ENCODE peak calls at places on chromosomes 6 and 20, in five cellular contexts. One of them, this sample, is unnamed.
A peak's percentile ranks its signal among the peaks of the same experiment; 100 is the strongest.

GRCh38 chr6:133701633-133702331 is 187.1 kb upstream of the TCF21 start:
- DNase-seq in K562: peak; percentile 89
- DNase-seq in GM12878: no peak
- DNase-seq in H1: no peak
- DNase-seq in HepG2: no peak
- DNase-seq in this sample: no peak

GRCh38 chr6:38233161-38233791 is 406.5 kb downstream of the BTBD9 start:
- DNase-seq in HepG2: no peak
- DNase-seq in GM12878: no peak
- DNase-seq in H1: no peak
- DNase-seq in K562: no peak
- DNase-seq in this sample: no peak

GRCh38 chr6:145903356-145904102 is 60.6 kb downstream of the SHPRH start:
- DNase-seq in H1: no peak
- DNase-seq in HepG2: peak; percentile 69
- DNase-seq in GM12878: no peak
- DNase-seq in K562: no peak
- DNase-seq in this sample: peak; percentile 10

GRCh38 chr20:50590348-50590664 is 80.1 kb downstream of the PTPN1 start:
- DNase-seq in GM12878: no peak
- DNase-seq in K562: no peak
- DNase-seq in H1: no peak
- DNase-seq in HepG2: no peak
- DNase-seq in this sample: no peak

GRCh38 chr20:35285806-35286076 is 1.2 kb upstream of the EIF6 start:
- DNase-seq in GM12878: no peak
- DNase-seq in HepG2: peak; percentile 64
- DNase-seq in K562: peak; percentile 21
- DNase-seq in H1: no peak
- DNase-seq in this sample: no peak

GRCh38 chr6:109349419-109349987 is 32.8 kb downstream of the CD164 start:
- DNase-seq in GM12878: no peak
- DNase-seq in H1: peak; percentile 28
- DNase-seq in K562: peak; percentile 83
- DNase-seq in HepG2: peak; percentile 23
- DNase-seq in this sample: peak; percentile 6

GRCh38 chr6:13568970-13569369 is 5.4 kb upstream of the SIRT5 start:
- DNase-seq in HepG2: no peak
- DNase-seq in GM12878: no peak
- DNase-seq in H1: no peak
- DNase-seq in K562: no peak
- DNase-seq in this sample: no peak

GRCh38 chr6:112085666-112086065 is 1.6 kb downstream of the TUBE1 start:
- DNase-seq in GM12878: no peak
- DNase-seq in H1: no peak
- DNase-seq in K562: no peak
- DNase-seq in HepG2: no peak
- DNase-seq in this sample: no peak

GRCh38 chr6:125859691-125860210 is 69.0 kb downstream of the NCOA7 start:
- DNase-seq in HepG2: no peak
- DNase-seq in H1: no peak
- DNase-seq in GM12878: no peak
- DNase-seq in K562: no peak
- DNase-seq in this sample: no peak

GRCh38 chr6:143629104-143630080 is 48.4 kb upstream of the PHACTR2 start:
- DNase-seq in K562: no peak
- DNase-seq in GM12878: no peak
- DNase-seq in HepG2: no peak
- DNase-seq in H1: no peak
- DNase-seq in this sample: no peak

GRCh38 chr20:53087034-53087777 is 115.0 kb downstream of the TSHZ2 start:
- DNase-seq in GM12878: no peak
- DNase-seq in H1: no peak
- DNase-seq in K562: no peak
- DNase-seq in HepG2: peak; percentile 46
- DNase-seq in this sample: no peak

GRCh38 chr6:7175463-7175862 is 67.7 kb downstream of the RREB1 start:
- DNase-seq in K562: no peak
- DNase-seq in H1: no peak
- DNase-seq in HepG2: no peak
- DNase-seq in GM12878: no peak
- DNase-seq in this sample: no peak

GRCh38 chr6:143823463-143824006 is 19.6 kb upstream of the LTV1 start:
- DNase-seq in K562: no peak
- DNase-seq in H1: no peak
- DNase-seq in HepG2: no peak
- DNase-seq in GM12878: no peak
- DNase-seq in this sample: no peak

GRCh38 chr6:1347187-1347560 is 35.3 kb downstream of the FOXQ1 start:
- DNase-seq in HepG2: no peak
- DNase-seq in GM12878: no peak
- DNase-seq in H1: no peak
- DNase-seq in K562: no peak
- DNase-seq in this sample: no peak

DNA sequence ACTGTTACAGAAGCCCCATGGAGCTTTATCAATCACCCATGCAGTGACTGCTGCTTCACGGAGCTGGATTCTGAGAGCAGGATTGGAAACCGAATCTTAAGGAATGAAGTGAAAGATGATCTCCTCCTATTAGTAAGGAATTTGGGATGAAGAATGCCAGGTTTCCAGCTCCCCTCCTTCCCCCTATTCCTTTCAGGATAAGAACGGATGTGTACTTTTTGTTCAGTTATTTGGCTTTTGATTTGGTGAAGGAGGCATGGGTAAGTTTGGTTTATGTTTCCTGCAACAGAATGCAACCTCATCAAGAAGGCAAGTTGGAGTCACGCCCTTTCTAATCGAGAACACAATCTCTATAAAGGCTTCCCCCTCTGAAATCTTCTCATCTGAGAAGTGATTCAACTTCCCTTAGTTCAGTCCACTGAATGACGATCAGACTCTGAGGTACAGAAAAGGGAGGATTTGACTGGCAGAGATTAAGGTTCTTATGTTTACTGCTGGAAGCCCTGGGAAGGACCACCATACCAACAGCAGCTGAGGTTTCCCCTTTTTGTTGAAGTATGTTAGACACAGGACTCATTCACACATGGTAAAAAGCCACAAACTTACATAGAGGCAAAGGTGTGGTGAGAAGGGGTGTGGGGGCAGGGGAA is 5.5 kb downstream of the ELMO2 start:
- DNase-seq in GM12878: no peak
- DNase-seq in HepG2: no peak
- DNase-seq in K562: no peak
- DNase-seq in H1: no peak
- DNase-seq in this sample: no peak
- H3K4me1 ChIP-seq in GM12878: peaks cover 50% of the 10 kb centered on the region
- H3K4me1 ChIP-seq in HepG2: peaks cover 50% of the 10 kb centered on the region
- H3K4me1 ChIP-seq in K562: peaks cover 16% of the 10 kb centered on the region
- H3K4me1 ChIP-seq in H1: peaks cover 1% of the 10 kb centered on the region
- H3K4me1 ChIP-seq in this sample: peaks cover 7% of the 10 kb centered on the region

DNA sequence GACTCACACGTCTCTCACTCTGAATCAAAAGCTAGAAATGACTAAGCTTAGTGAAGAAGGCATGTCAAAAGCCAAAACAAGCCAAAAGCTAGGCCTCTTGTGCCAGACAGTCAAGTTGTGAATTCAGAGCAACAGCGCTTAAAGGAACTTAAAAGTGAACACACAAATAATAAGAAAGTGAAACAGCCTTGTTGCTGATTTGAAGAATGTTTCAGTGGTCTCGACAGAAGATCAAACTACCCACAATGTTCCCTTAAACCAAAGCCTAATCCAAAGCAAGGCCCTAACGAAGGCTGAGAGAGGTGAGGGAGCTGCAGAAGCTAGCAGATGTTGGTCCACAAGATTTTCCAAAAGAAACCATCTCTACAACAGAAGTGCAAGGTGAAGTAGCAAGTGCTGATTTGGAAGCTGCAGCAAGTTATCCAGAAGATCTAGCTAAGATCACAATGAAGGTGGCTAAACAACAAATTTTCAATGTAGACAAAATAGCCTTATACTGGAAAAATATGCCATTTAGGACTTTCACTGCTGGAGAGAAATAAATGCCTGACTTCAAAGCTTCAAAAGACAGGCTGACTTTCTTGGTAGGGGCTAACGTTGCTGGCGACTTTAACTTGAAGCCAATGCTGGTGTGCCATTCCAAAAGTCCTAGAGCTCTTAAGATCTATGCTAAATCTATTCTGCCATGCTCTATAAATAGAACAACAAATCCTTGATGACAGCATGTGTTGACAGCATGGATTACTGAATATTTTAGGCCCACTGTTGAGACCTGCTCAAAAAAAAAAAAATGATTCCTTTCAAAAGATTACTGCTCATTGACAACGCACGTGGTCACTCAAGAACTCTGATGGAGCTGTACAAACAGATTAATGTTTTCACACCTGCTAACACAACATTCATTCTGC is 40.3 kb downstream of the SEC63 start:
- DNase-seq in HepG2: no peak
- DNase-seq in H1: no peak
- DNase-seq in GM12878: peak; percentile 48
- DNase-seq in K562: no peak
- DNase-seq in this sample: no peak
- TF ChIP-seq KDM1A in HepG2: no peak
- TF ChIP-seq KDM1A in H1: peak; percentile 12
- TF ChIP-seq KDM1A in GM12878: no peak
- TF ChIP-seq KDM1A in K562: no peak
- TF ChIP-seq KDM1A in this sample: no peak

DNA sequence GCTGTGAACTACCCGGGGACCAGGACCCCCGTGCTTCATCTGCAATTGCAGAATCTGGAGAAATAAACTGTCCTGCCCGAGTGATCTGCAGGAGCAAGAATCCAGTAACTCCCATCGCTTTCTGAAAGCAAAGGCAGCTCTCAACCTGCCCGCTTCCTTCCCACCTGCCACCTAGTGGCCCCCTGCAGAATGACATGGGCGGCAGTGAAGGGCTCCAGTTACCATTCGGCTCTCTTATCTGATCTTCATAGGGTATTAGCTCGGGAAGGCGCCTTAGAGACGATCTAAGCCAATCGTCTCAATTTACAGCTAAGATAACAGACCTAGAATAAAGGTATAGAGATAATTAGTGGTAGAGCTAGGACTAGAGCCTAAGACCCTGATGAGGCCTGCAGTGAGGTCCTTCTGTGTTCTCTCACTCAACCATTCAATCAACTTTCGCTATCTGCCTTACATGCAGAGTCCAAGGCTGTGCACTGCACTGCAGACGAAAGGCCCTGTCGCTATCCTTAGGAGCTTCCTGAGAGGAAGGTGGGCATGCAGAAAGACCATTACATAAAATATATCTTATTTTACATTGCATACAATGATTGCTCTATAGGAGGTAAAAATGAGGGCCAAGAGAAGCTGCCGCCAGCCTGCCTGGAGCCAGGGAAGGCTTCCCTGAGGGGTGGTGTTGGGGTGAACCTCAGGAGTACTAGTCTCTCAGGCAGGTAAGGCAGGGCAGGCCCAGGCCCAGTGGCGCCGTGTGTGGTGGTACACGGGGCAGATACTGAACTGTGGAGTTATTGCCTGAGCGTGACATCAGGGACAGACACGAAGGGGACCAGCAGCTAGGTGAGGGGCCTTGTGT is 7.1 kb upstream of the PSMG4 start:
- DNase-seq in K562: peak; percentile 96
- DNase-seq in H1: peak; percentile 95
- DNase-seq in GM12878: peak; percentile 30
- DNase-seq in HepG2: peak; percentile 77
- DNase-seq in this sample: peak; percentile 75
- TF ChIP-seq MAX in K562: no peak
- TF ChIP-seq MAX in H1: peak; percentile 30
- TF ChIP-seq MAX in GM12878: no peak
- TF ChIP-seq MAX in HepG2: no peak
- TF ChIP-seq MAX in this sample: no peak

GRCh38 chr20:61698598-61698960 is 367.1 kb downstream of the TAF4 start:
- DNase-seq in HepG2: no peak
- DNase-seq in H1: no peak
- DNase-seq in GM12878: no peak
- DNase-seq in K562: no peak
- DNase-seq in this sample: no peak

GRCh38 chr20:61701401-61701800 is 364.3 kb downstream of the TAF4 start:
- DNase-seq in H1: no peak
- DNase-seq in HepG2: no peak
- DNase-seq in GM12878: no peak
- DNase-seq in K562: no peak
- DNase-seq in this sample: no peak

GRCh38 chr20:61697666-61698597 is 367.7 kb downstream of the TAF4 start:
- DNase-seq in H1: no peak
- DNase-seq in K562: no peak
- DNase-seq in GM12878: no peak
- DNase-seq in HepG2: no peak
- DNase-seq in this sample: no peak

GRCh38 chr20:61700595-61701140 is 365.0 kb downstream of the TAF4 start:
- DNase-seq in HepG2: no peak
- DNase-seq in K562: no peak
- DNase-seq in GM12878: no peak
- DNase-seq in H1: no peak
- DNase-seq in this sample: no peak

DNA sequence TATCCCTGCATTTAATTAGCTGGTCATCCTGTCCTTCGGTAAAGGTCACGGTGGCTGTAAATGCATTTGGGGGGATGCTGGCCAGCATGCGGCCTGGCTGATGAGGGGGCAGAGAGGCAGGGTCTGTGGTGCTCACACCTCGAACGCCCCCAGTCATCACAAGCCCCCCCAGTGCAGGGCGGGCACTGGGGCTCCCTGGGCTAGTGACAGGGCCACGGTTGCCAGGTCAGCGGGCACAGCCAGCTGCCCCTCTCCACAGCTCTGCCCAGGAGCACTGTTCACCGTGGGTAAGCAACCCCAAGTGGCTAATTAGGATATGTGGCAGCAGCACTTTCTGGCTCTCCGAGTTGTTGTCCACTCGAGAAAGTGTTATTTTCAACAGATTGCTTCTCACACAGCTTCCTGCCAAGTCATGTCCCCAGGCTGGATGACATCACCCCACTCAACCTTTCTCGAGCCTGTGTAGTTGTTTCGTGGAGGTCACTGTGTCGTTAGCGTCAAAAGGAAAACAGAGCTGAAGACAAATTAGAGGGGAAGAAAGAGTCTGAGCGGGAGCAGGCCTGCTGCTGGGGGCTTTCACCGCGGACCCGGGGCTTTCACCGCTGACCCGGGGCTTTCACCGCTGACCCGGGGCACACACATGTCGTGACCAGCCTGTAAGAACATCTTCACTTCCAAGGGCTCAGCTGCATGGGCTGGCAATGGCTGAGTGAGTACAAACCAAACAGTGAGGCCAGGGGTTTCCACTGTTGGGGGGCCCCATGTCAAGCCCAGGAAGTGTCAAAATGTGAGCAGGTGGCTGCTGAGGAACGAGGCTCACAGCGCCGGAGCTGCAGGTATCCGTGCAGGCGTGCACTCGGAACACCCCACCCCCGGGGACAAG is 366.3 kb downstream of the TAF4 start:
- DNase-seq in GM12878: no peak
- DNase-seq in K562: no peak
- DNase-seq in HepG2: no peak
- DNase-seq in H1: no peak
- DNase-seq in this sample: no peak
- H3K4me1 ChIP-seq in GM12878: no peaks in the 10 kb centered on the region
- H3K4me1 ChIP-seq in K562: no peaks in the 10 kb centered on the region
- H3K4me1 ChIP-seq in HepG2: no peaks in the 10 kb centered on the region
- H3K4me1 ChIP-seq in H1: no peaks in the 10 kb centered on the region
- H3K4me1 ChIP-seq in this sample: no peaks in the 10 kb centered on the region